ENCODE peak calls at places on chromosomes 11 and 22, in four cellular contexts. L is stimulated activated naive CD4-positive, alpha-beta T cell; J is pancreas; Y is H54. O is an unnamed sample.

GRCh38 chr11:32204751-32205150 is 113.9 kb downstream of the RCN1 start:
- DNase-seq in L (no peak), J (no peak), Y (no peak), O (no peak)

GRCh38 chr11:112085822-112086421 is 634 bp downstream of the TIMM8B start:
- DNase-seq in L (no peak), J (no peak), Y (no peak), O (peak)

GRCh38 chr22:50734986-50735738 is 2.8 kb upstream of the ACR start:
- DNase-seq in L (no peak), J (peak), Y (no peak), O (no peak)

GRCh38 chr11:72429626-72430025 is 4.7 kb downstream of the CLPB start:
- DNase-seq in L (no peak), J (no peak), Y (no peak), O (no peak)

GRCh38 chr11:134045799-134046635 is 22.9 kb upstream of the JAM3 start:
- DNase-seq in L (peak), J (peak), Y (no peak), O (no peak)

GRCh38 chr11:85685820-85686459 is at the start of gene CCDC89:
- DNase-seq in L (no peak), J (no peak), Y (peak), O (peak)

GRCh38 chr11:1442807-1443366 is 43.7 kb downstream of the MOB2 start:
- DNase-seq in L (no peak), J (no peak), Y (no peak), O (no peak)

GRCh38 chr11:80155412-80156017 is 714.7 kb upstream of the TENM4 start:
- DNase-seq in L (no peak), J (no peak), Y (no peak), O (no peak)

GRCh38 chr22:27295071-27295470 is 506.5 kb downstream of the MN1 start:
- DNase-seq in L (no peak), J (no peak), Y (no peak), O (no peak)

O was measured in iris pigment epithelial cell.